ENCODE peak calls at places on chromosomes 13 and 19, in five cellular contexts. R is fibroblast of lung; Y is WTC11; C is CD8-positive, alpha-beta T cell; P is mucosa of descending colon. Q is an unnamed sample.
A peak's percentile ranks its signal among the peaks of the same experiment; 100 is the strongest.

GRCh38 chr19:15248648-15249559 is 16.7 kb upstream of the EPHX3 start:
- DNase-seq in R (peak; percentile 89), P (peak; percentile 71), Y (no peak), C (no peak), Q (peak; percentile 68)

GRCh38 chr19:3694361-3695123 is 5.7 kb downstream of the PIP5K1C start:
- DNase-seq in Y (no peak), R (no peak), P (no peak), C (no peak), Q (no peak)

GRCh38 chr19:54029930-54030490 is 33.7 kb downstream of the VSTM1 start:
- DNase-seq in Y (peak; percentile 86), R (peak; percentile 43), P (peak; percentile 48), C (peak; percentile 55), Q (peak; percentile 83)

GRCh38 chr19:12723383-12723642 is 419 bp downstream of the TNPO2 start:
- DNase-seq in P (no peak), R (peak; percentile 12), C (no peak), Y (no peak), Q (no peak)

GRCh38 chr19:45615795-45616708 is 14.0 kb upstream of the GPR4 start:
- DNase-seq in P (peak; percentile 94), R (peak; percentile 79), Y (peak; percentile 99), C (peak; percentile 71), Q (peak; percentile 82)

GRCh38 chr19:16283103-16283469 is 41.5 kb upstream of the KLF2 start:
- DNase-seq in C (no peak), Y (no peak), P (no peak), R (no peak), Q (no peak)

GRCh38 chr13:23743269-23743668 is 145.9 kb downstream of the MIPEP start:
- DNase-seq in C (no peak), P (no peak), R (no peak), Y (no peak), Q (no peak)

GRCh38 chr13:20192470-20193141 is at the start of gene GJB2:
- DNase-seq in P (peak; percentile 81), Y (peak; percentile 28), R (no peak), C (no peak), Q (peak; percentile 19)

GRCh38 chr19:37970699-37971098 is 63.7 kb downstream of the SIPA1L3 start:
- DNase-seq in Y (no peak), R (no peak), P (peak; percentile 1), C (no peak), Q (no peak)

GRCh38 chr19:56295531-56296455 is 18.8 kb downstream of the ZSCAN5A start:
- DNase-seq in C (no peak), P (no peak), R (no peak), Y (no peak), Q (no peak)

DNA sequence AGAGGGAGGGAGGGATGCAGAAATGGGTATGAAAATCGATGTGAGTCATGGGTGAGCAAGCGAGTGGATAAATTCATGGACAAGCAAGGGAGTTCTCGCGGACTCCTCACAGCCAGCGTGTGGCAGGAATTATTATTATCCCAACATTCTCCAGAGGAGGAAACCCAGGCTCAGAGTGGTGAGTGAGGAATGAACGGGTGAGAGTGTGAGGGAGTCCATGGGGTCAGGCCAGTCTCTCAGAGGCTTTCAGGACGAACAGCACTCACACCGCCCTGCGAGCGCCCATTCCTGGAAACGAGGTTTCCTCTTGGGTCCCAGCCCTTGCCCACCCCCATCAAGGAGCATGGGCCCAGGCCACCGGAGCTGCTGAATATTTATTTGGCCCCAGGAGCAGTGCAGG is 6.3 kb upstream of the DNAAF3 start:
- DNase-seq in Y (no peak), R (peak; percentile 66), C (no peak), P (no peak), Q (no peak)
- TF ChIP-seq CTCF in Y (no peak), R (no peak), C (no peak), P (no peak), Q (no peak)

DNA sequence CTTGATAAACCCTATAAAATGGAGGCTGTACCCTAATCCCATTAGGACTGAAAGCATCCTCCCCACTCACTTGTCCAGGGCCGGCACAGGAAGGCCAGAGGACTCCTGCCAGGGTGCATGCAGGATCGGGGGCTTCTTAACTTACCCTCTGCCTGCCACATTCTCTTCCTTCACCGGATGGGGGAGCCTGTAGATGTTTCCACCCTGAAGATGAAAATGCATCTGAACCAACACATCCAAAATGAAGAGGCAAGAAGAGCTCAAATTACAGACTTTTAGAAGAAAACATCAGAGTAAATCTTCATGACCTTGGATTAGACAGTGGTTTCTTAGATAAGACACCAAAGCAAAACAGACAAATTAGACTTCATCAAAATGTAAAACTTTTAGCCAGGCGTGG is 25.9 kb upstream of the NAPA start:
- DNase-seq in Y (peak; percentile 36), P (no peak), R (peak; percentile 21), C (no peak), Q (no peak)
- TF ChIP-seq CTCF in Y (no peak), P (no peak), R (peak; percentile 41), C (no peak), Q (no peak)

GRCh38 chr13:64997438-64997837 is 2232.7 kb downstream of the PCDH9 start:
- DNase-seq in R (no peak), P (no peak), C (no peak), Y (no peak), Q (no peak)
- TF ChIP-seq CTCF in R (no peak), P (no peak), C (no peak), Y (no peak), Q (no peak)

DNA sequence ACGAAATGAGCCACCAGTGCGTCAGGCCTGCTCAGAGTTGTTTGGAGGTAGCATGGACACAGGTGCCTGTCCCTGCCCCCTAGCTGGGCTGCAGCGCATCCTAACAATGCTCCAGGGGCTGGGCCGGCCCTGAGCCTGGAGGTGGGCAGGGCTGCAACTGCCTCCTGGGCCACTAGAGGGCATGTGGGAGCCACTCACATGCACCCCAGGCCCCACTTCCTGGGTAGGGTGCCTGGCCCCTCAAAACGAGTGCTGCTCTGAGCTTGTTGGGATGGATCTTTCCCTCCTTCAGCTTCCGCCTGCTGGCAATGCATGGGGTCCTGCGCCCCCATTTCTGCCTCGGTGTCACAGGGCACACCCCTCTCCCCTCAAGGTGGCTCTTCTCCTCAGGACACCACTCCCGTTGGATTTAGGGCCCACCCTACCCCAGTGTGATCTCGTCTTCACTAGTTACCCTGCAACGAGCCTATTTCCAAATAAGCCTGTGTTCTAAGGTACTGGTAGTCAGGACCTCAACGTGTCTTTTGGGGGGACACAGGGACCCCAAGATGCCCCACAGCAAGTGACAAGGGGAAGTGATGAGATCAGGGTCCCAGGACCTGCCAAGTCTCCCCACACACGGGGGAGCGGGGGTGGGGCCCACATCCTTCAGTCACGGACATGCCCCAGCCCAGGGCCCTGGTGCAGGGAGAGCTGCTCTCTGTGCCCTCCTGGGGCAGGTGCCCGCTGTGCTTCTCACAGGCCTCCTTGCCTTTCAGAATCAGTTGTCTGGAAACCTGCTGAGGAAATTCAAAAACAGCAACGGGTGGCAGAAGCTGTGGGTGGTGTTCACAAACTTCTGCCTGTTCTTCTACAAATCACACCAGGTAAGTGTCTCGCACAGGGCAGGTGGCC is 131.3 kb downstream of the STK24 start:
- DNase-seq in C (peak; percentile 83), R (peak; percentile 33), Y (peak; percentile 90), P (peak; percentile 85), Q (peak; percentile 58)
- TF ChIP-seq CTCF in C (peak; percentile 92), R (peak; percentile 87), Y (peak; percentile 97), P (peak; percentile 95), Q (peak; percentile 42)

DNA sequence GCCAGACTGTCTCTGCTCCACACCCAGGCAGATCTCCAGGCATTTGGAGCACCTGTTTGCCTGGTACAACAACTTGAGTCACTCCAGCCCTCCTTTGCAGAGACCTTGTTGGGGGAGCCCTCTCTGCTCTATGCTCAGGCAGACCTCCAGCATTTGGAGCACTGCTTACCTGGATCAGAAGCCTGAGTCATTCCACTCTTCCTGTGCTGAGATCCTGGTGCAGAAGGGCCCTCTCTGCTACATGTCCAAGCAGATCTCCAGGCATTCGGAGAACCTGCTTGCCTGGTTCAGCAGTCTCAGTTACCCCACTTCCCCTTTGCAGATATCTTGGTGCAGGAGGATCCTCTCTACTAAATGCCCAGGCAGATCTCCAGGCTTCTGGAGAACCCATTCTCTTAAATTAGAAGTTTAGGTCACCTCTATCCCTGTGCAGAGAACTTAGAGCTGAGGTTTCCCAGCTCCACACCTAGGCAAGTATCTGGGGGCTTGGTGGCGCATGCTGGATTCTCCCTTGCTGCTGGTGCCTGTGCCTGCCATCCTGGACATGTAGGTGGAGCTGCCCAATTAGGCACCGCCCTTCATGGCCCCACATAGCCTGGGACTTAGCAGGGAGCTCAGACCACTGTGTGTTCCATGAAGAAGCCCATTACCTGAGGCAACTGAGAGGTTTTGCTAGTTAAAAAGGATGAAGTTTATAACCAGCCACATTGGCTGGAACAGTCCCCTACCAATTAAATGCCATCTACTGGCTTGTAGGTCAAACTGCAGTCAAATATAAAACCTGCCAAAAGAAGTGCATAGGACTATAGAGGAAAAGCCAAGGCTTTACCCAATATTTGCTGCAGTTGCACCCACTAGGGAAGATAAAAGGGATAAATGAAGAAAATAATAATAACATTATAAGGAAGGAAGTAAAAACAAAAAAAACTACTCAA is 97.6 kb upstream of the SLITRK6 start:
- DNase-seq in C (no peak), R (no peak), Y (no peak), P (no peak), Q (no peak)
- TF ChIP-seq CTCF in C (no peak), R (no peak), Y (peak; percentile 18), P (no peak), Q (no peak)

DNA sequence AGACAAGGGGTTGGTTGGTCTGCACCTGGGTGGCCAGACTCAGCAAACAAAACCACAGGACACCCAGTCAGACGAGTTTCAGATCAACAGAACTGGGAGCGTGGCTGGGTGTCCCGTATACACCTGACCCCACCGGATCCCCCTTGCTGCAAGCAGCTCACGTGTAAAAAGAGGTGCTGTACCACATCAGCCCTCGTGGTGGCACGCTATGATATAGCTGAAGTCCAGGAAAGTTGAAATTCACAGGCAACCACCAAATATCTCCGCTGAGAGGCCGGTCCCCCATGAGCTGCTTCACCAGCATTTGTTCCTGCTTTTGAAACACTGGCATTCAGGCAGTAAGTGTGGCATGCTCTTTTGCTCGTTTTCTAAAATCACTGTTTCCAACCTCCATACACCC is 92.3 kb downstream of the TUBA3C start:
- DNase-seq in R (no peak), C (no peak), Y (no peak), P (no peak), Q (no peak)
- TF ChIP-seq CTCF in R (no peak), C (no peak), Y (no peak), P (no peak), Q (no peak)

GRCh38 chr19:1473056-1473400 is 6.0 kb downstream of the C19orf25 start:
- DNase-seq in C (no peak), P (peak; percentile 22), R (no peak), Y (no peak), Q (no peak)

GRCh38 chr19:1469936-1470863 is 8.8 kb downstream of the C19orf25 start:
- DNase-seq in P (peak; percentile 77), C (peak; percentile 71), R (no peak), Y (peak; percentile 77), Q (peak; percentile 59)

GRCh38 chr19:1472227-1473055 is 6.6 kb downstream of the C19orf25 start:
- DNase-seq in Y (peak; percentile 10), P (no peak), C (no peak), R (no peak), Q (no peak)

GRCh38 chr19:1470864-1471513 is 8.0 kb downstream of the C19orf25 start:
- DNase-seq in P (no peak), R (no peak), C (no peak), Y (peak; percentile 78), Q (no peak)

GRCh38 chr19:1471514-1472107 is 7.4 kb downstream of the C19orf25 start:
- DNase-seq in R (no peak), C (peak; percentile 32), Y (no peak), P (no peak), Q (no peak)
- TF ChIP-seq CTCF in R (peak; percentile 5), C (no peak), Y (no peak), P (no peak), Q (no peak)